ENCODE peak calls at places on chromosomes 3 and 15, in four cellular contexts. X, W, F and Z are unnamed samples.

GRCh38 chr3:68996356-68996995 is 17.0 kb downstream of the EOGT start:
- DNase-seq in X (no peak), W (no peak), F (no peak), Z (no peak)

GRCh38 chr15:98292442-98293240 is 332.1 kb downstream of the ARRDC4 start:
- DNase-seq in W (peak; percentile 27), X (peak; percentile 72), F (peak; percentile 2), Z (peak; percentile 60)

GRCh38 chr15:37107071-37107753 is 6.9 kb upstream of the MEIS2 start:
- DNase-seq in W (no peak), F (peak; percentile 69), X (no peak), Z (no peak)

GRCh38 chr3:160141485-160142185 is 83.6 kb upstream of the C3orf80 start:
- DNase-seq in X (no peak), F (peak; percentile 26), W (no peak), Z (no peak)

GRCh38 chr3:123684636-123685035 is 99.8 kb upstream of the HACD2 start:
- DNase-seq in F (no peak), X (no peak), W (no peak), Z (no peak)

GRCh38 chr3:164332856-164333802 is 745.2 kb downstream of the SI start:
- DNase-seq in F (peak; percentile 13), X (no peak), W (no peak), Z (no peak)

GRCh38 chr15:64717735-64718495 is 57.5 kb downstream of the RBPMS2 start:
- DNase-seq in F (no peak), W (no peak), X (no peak), Z (no peak)

GRCh38 chr3:147406255-147407023 is at the start of gene ZIC4:
- DNase-seq in W (no peak), X (no peak), F (no peak), Z (no peak)

GRCh38 chr3:151169700-151170224 is 33.3 kb downstream of the GPR171 start:
- DNase-seq in X (peak; percentile 79), W (no peak), F (peak; percentile 21), Z (no peak)

GRCh38 chr3:13203398-13204176 is 130.4 kb upstream of the IQSEC1 start:
- DNase-seq in F (no peak), X (peak; percentile 57), W (no peak), Z (no peak)

GRCh38 chr3:188573286-188573928 is 419.4 kb downstream of the LPP start:
- DNase-seq in X (no peak), W (no peak), F (no peak), Z (no peak)

GRCh38 chr15:95511680-95512079 is 818.8 kb upstream of the NR2F2 start:
- DNase-seq in X (no peak), W (no peak), F (no peak), Z (no peak)

GRCh38 chr3:124363451-124363850 is 366.8 kb upstream of the UMPS start:
- DNase-seq in F (peak; percentile 45), W (no peak), X (no peak), Z (peak; percentile 27)

GRCh38 chr15:48332642-48333034 is 1.4 kb downstream of the DUT start:
- DNase-seq in X (no peak), W (no peak), F (no peak), Z (no peak)

GRCh38 chr3:67389176-67389575 is 265.2 kb downstream of the SUCLG2 start:
- DNase-seq in W (no peak), F (no peak), X (no peak), Z (no peak)

GRCh38 chr3:20480771-20481170 is 294.8 kb upstream of the SGO1 start:
- DNase-seq in X (no peak), F (peak; percentile 43), W (no peak), Z (no peak)

GRCh38 chr15:26974120-26974780 is 3.3 kb downstream of the GABRG3 start:
- DNase-seq in F (peak; percentile 11), W (peak; percentile 13), X (no peak), Z (no peak)

GRCh38 chr3:140219161-140219745 is 284.3 kb downstream of the CLSTN2 start:
- DNase-seq in W (no peak), F (no peak), X (no peak), Z (no peak)

GRCh38 chr3:141240290-141241247 is 8.9 kb downstream of the PXYLP1 start:
- DNase-seq in X (no peak), F (peak; percentile 22), W (no peak), Z (peak; percentile 68)

GRCh38 chr3:32500880-32501784 is 1.5 kb downstream of the CMTM6 start:
- DNase-seq in F (no peak), W (no peak), X (peak; percentile 72), Z (no peak)

GRCh38 chr15:80474224-80474619 is 70.0 kb downstream of the ARNT2 start:
- DNase-seq in F (no peak), X (no peak), W (no peak), Z (no peak)

GRCh38 chr3:12286927-12287726 is 1.7 kb upstream of the PPARG start:
- DNase-seq in F (peak; percentile 29), W (no peak), X (peak; percentile 74), Z (no peak)

GRCh38 chr3:10115326-10116137 is at the start of gene BRK1:
- DNase-seq in W (peak; percentile 94), X (peak; percentile 97), F (peak; percentile 98), Z (peak; percentile 97)

GRCh38 chr3:20185364-20185732 is 658 bp downstream of the SGO1 start:
- DNase-seq in W (no peak), F (peak; percentile 3), X (no peak), Z (peak; percentile 27)

GRCh38 chr15:81275711-81276417 is 48.1 kb downstream of the STARD5 start:
- DNase-seq in F (peak; percentile 78), X (no peak), W (no peak), Z (no peak)

GRCh38 chr15:101489633-101490407 is at the start of gene PCSK6:
- DNase-seq in W (no peak), F (peak; percentile 13), X (no peak), Z (peak; percentile 28)

GRCh38 chr15:77759896-77760592 is 127.3 kb upstream of the LINGO1 start:
- DNase-seq in W (no peak), F (no peak), X (no peak), Z (no peak)

GRCh38 chr3:135393159-135393558 is 572.4 kb upstream of the PPP2R3A start:
- DNase-seq in F (no peak), W (no peak), X (no peak), Z (no peak)

GRCh38 chr3:192916455-192917257 is 1.0 kb downstream of the MB21D2 start:
- DNase-seq in F (peak; percentile 66), X (peak; percentile 83), W (peak; percentile 24), Z (peak; percentile 63)
- TF ChIP-seq CTCF in F (no peak), X (no peak), W (peak; percentile 28), Z (no peak)

DNA sequence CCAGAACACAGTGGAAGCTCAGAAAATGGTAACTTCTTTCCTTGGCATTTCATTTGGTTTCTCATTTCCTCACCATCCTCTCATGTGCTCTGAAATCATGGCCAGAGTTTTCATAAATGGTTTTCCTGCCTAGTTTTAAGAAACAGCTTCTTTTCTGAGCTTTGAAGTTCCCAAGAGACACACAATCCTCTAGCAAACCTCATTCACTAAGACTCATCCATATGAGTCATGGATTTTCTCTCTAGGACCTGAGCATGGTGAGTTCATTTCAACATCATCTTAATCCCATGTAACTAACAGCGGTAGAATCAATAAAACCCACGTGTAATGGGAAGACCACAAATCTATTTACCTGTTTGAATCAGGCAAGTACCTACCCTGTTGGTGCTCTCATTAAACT is 274.5 kb upstream of the LRTM1 start:
- DNase-seq in W (no peak), X (no peak), F (peak; percentile 63), Z (peak; percentile 74)
- TF ChIP-seq CTCF in W (no peak), X (no peak), F (no peak), Z (no peak)

GRCh38 chr3:120642368-120642948 is 39.6 kb downstream of the HGD start:
- DNase-seq in F (peak; percentile 81), W (no peak), X (no peak), Z (no peak)
- TF ChIP-seq CTCF in F (peak; percentile 22), W (no peak), X (no peak), Z (no peak)

GRCh38 chr15:44537728-44538240 is 837 bp downstream of the EIF3J start:
- DNase-seq in W (peak; percentile 49), F (no peak), X (no peak), Z (peak; percentile 61)
- TF ChIP-seq CTCF in W (no peak), F (no peak), X (peak; percentile 12), Z (no peak)

DNA sequence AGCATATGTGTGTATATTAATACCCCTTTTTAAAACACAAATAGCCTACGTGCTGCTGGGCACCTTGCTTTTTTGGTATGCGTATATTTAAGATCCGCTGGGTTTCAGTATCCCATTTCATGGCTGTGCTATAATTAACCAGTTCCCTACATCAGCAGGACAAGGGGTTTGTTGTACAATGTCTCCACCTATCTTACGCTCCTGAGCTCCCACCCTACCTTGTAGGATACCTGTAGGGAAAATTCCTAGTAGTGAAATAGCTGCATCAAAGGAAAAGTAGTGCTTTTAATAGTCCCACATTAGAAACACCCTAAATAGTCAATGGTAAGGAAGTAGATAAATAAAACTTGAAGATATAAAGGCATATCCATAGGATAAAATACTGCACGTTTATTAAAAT is 1.4 kb downstream of the MAP6D1 start:
- DNase-seq in W (no peak), F (no peak), X (no peak), Z (no peak)
- TF ChIP-seq CTCF in W (no peak), F (no peak), X (no peak), Z (no peak)